ENCODE peak calls at places on chromosomes 12 and 14, in eight cellular contexts. I is AG04449; U is adipocyte; V is dorsolateral prefrontal cortex; O is CD4-positive, alpha-beta memory T cell; B is suprapubic skin; K is AG10803; Q is GM12865. N is an unnamed sample.

GRCh38 chr12:114221976-114222630 is 183.8 kb downstream of the TBX5 start:
- DNase-seq in I (no peak), U (no peak), V (no peak), O (no peak), B (no peak), K (peak), Q (no peak), N (no peak)

GRCh38 chr12:12016284-12017100 is 54.2 kb upstream of the BCL2L14 start:
- DNase-seq in I (no peak), U (peak), V (no peak), O (no peak), B (no peak), K (no peak), Q (peak), N (no peak)

GRCh38 chr12:124004233-124004875 is 31.3 kb downstream of the ZNF664 start:
- DNase-seq in I (no peak), U (peak), V (no peak), O (no peak), B (no peak), K (no peak), Q (no peak), N (no peak)

GRCh38 chr14:55077155-55077554 is 25.7 kb downstream of the MAPK1IP1L start:
- DNase-seq in I (no peak), U (no peak), V (no peak), O (no peak), B (no peak), K (peak), Q (peak), N (no peak)

GRCh38 chr14:64747327-64747726 is 43.1 kb downstream of the PLEKHG3 start:
- DNase-seq in I (no peak), U (no peak), V (no peak), O (no peak), B (no peak), K (no peak), Q (no peak), N (no peak)

GRCh38 chr14:74261288-74261687 is 22.0 kb downstream of the VSX2 start:
- DNase-seq in I (no peak), U (no peak), V (no peak), O (no peak), B (no peak), K (no peak), Q (no peak), N (no peak)

GRCh38 chr12:8866429-8866828 is 44.0 kb downstream of the A2ML1 start:
- DNase-seq in I (no peak), U (no peak), V (no peak), O (no peak), B (no peak), K (no peak), Q (no peak), N (no peak)

GRCh38 chr12:14264316-14264715 is 101.2 kb upstream of the ATF7IP start:
- DNase-seq in I (no peak), U (no peak), V (no peak), O (no peak), B (no peak), K (no peak), Q (no peak), N (no peak)

GRCh38 chr14:64723691-64724577 is 19.7 kb downstream of the PLEKHG3 start:
- DNase-seq in I (no peak), U (no peak), V (no peak), O (peak), B (no peak), K (no peak), Q (no peak), N (peak)

GRCh38 chr12:47021298-47021697 is 58.1 kb upstream of the PCED1B start:
- DNase-seq in I (peak), U (peak), V (no peak), O (peak), B (no peak), K (peak), Q (peak), N (no peak)

GRCh38 chr14:101456246-101457159 is 104.8 kb upstream of the DIO3 start:
- DNase-seq in I (no peak), U (no peak), V (no peak), O (no peak), B (no peak), K (no peak), Q (no peak), N (no peak)

GRCh38 chr12:132624910-132625630 is 6.5 kb downstream of the P2RX2 start:
- DNase-seq in I (no peak), U (no peak), V (no peak), O (no peak), B (no peak), K (no peak), Q (no peak), N (no peak)

GRCh38 chr14:83556746-83557460 is 1973.0 kb upstream of the FLRT2 start:
- DNase-seq in I (no peak), U (peak), V (no peak), O (no peak), B (no peak), K (no peak), Q (no peak), N (no peak)

GRCh38 chr14:53881161-53881846 is 75.3 kb downstream of the BMP4 start:
- DNase-seq in I (peak), U (peak), V (no peak), O (no peak), B (no peak), K (peak), Q (peak), N (no peak)

GRCh38 chr14:84273181-84273580 is 1256.8 kb upstream of the FLRT2 start:
- DNase-seq in I (no peak), U (no peak), V (no peak), O (no peak), B (no peak), K (no peak), Q (no peak), N (no peak)

GRCh38 chr12:94717656-94718055 is 67.3 kb upstream of the TMCC3 start:
- DNase-seq in I (no peak), U (no peak), V (no peak), O (no peak), B (no peak), K (no peak), Q (no peak), N (no peak)

GRCh38 chr14:97219356-97220017 is 422.3 kb downstream of the VRK1 start:
- DNase-seq in I (no peak), U (no peak), V (no peak), O (peak), B (no peak), K (no peak), Q (no peak), N (no peak)

GRCh38 chr12:56158926-56159461 is 835 bp downstream of the MYL6 start:
- DNase-seq in I (peak), U (peak), V (no peak), O (peak), B (peak), K (peak), Q (peak), N (peak)

GRCh38 chr12:39807043-39807442 is 187.4 kb upstream of the ABCD2 start:
- DNase-seq in I (no peak), U (no peak), V (no peak), O (no peak), B (no peak), K (no peak), Q (peak), N (no peak)

GRCh38 chr12:77761286-77761685 is 69.4 kb upstream of the NAV3 start:
- DNase-seq in I (no peak), U (peak), V (no peak), O (no peak), B (no peak), K (no peak), Q (no peak), N (no peak)

GRCh38 chr12:52097045-52097666 is 17.7 kb downstream of the SMIM41 start:
- DNase-seq in I (no peak), U (no peak), V (no peak), O (no peak), B (no peak), K (no peak), Q (no peak), N (no peak)

GRCh38 chr12:90909069-90909676 is 45.8 kb downstream of the CCER1 start:
- DNase-seq in I (no peak), U (peak), V (no peak), O (no peak), B (no peak), K (peak), Q (peak), N (no peak)

GRCh38 chr12:123608192-123608591 is 6.3 kb downstream of the DDX55 start:
- DNase-seq in I (no peak), U (no peak), V (no peak), O (no peak), B (no peak), K (no peak), Q (no peak), N (no peak)

GRCh38 chr14:36091096-36091495 is 85.4 kb downstream of the PTCSC3 start:
- DNase-seq in I (peak), U (peak), V (no peak), O (no peak), B (no peak), K (peak), Q (no peak), N (no peak)

GRCh38 chr12:25436206-25436912 is 116.7 kb downstream of the LMNTD1 start:
- DNase-seq in I (no peak), U (peak), V (no peak), O (peak), B (no peak), K (peak), Q (peak), N (peak)

GRCh38 chr14:91219505-91220389 is 24.8 kb downstream of the GPR68 start:
- DNase-seq in I (no peak), U (no peak), V (no peak), O (no peak), B (no peak), K (no peak), Q (no peak), N (no peak)

GRCh38 chr14:76953196-76953945 is 75.1 kb downstream of the IRF2BPL start:
- DNase-seq in I (no peak), U (peak), V (no peak), O (peak), B (no peak), K (peak), Q (peak), N (peak)

GRCh38 chr12:115895247-115895646 is 382.2 kb downstream of the MED13L start:
- DNase-seq in I (no peak), U (no peak), V (no peak), O (no peak), B (no peak), K (no peak), Q (no peak), N (no peak)

GRCh38 chr12:1760566-1761382 is 59.6 kb upstream of the LRTM2 start:
- DNase-seq in I (no peak), U (no peak), V (no peak), O (no peak), B (no peak), K (peak), Q (no peak), N (no peak)

GRCh38 chr14:56949828-56950227 is 139.5 kb upstream of the OTX2 start:
- DNase-seq in I (no peak), U (no peak), V (no peak), O (no peak), B (no peak), K (no peak), Q (no peak), N (no peak)

GRCh38 chr12:666766-667308 is 3.6 kb upstream of the NINJ2 start:
- DNase-seq in I (no peak), U (peak), V (no peak), O (peak), B (no peak), K (peak), Q (peak), N (no peak)

GRCh38 chr14:74160763-74161162 is 76.0 kb downstream of the LIN52 start:
- DNase-seq in I (no peak), U (peak), V (no peak), O (no peak), B (no peak), K (no peak), Q (no peak), N (no peak)

GRCh38 chr12:15276088-15276698 is 46.1 kb upstream of the PTPRO start:
- DNase-seq in I (no peak), U (peak), V (no peak), O (no peak), B (no peak), K (peak), Q (peak), N (no peak)

GRCh38 chr12:63955831-63956685 is 111.6 kb downstream of the SRGAP1 start:
- DNase-seq in I (no peak), U (peak), V (no peak), O (no peak), B (no peak), K (peak), Q (peak), N (no peak)

GRCh38 chr14:104341532-104342434 is 203.4 kb downstream of the KIF26A start:
- DNase-seq in I (no peak), U (no peak), V (no peak), O (no peak), B (no peak), K (peak), Q (peak), N (peak)

GRCh38 chr14:56135001-56135400 is 16.8 kb downstream of the PELI2 start:
- DNase-seq in I (no peak), U (no peak), V (no peak), O (no peak), B (no peak), K (no peak), Q (no peak), N (no peak)

GRCh38 chr14:101826359-101826758 is 64.8 kb downstream of the PPP2R5C start:
- DNase-seq in I (no peak), U (no peak), V (no peak), O (no peak), B (no peak), K (no peak), Q (no peak), N (no peak)

GRCh38 chr14:33675415-33676130 is 275.3 kb downstream of the EGLN3 start:
- DNase-seq in I (no peak), U (no peak), V (no peak), O (no peak), B (no peak), K (peak), Q (no peak), N (no peak)
- H3K4me3 ChIP-seq in I (no peak), U (no peak), V (no peak), O (no peak), B (no peak), K (no peak), Q (no peak), N (no peak)

DNA sequence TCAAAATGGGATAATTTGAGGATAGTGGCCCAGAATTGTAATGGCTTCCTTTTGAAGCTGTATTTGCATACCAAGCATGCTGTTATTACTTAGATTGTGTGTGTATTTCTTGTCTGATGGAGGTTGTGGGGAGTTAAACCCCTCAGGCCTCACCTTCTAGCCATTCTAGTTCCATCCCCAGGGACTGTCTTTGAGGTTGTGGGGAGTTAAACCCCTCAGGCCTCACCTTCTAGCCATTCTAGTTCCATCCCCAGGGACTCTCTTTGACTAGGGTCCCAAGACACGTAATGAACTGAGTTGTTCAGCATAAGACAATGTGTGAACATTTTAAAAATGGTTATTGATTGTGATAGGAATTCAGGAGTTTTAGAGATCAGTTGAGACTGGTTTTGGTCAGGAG is 52.3 kb upstream of the EVL start:
- DNase-seq in I (no peak), U (no peak), V (no peak), O (no peak), B (no peak), K (no peak), Q (peak), N (no peak)
- H3K4me3 ChIP-seq in I (no peak), U (no peak), V (no peak), O (no peak), B (no peak), K (no peak), Q (no peak), N (no peak)

DNA sequence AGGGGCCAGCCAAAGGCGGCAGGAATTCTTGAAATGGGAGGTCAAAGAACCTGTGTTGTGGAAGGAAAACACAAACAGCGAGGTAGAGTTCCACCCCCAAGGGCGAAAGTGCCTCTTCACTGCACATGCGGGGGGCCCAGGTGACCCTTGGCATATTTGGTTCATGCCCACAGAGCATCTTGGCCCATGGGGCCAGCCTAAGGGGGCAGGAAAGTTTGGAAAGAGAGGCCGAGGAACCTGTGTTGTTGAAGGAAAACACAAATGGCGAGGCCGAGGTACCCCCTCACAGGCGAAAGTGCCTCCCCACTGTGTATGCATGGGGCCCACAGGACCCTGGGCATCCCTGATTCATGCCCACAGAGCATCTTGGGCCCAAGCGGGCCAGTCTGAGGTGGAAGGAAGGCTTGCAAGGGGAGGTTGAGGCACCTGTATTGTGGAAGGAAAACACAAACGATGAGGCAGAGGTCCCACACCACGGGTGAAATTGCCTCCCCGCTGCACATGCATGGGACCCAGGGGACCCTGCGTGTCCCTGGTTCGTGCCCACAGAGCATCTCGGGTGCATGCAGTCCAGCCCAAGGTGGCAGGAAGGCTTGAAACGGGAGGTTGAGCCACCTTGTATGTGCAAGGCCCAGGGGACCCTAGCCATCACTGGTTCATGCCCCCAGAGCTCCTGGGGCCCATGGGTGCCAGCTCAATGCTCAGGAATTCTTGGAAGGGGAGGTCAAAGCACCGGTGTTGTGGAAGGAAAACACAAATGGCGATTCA is 384.1 kb downstream of the ALG10 start:
- DNase-seq in I (no peak), U (no peak), V (peak), O (no peak), B (peak), K (no peak), Q (no peak), N (peak)
- H3K4me3 ChIP-seq in I (no peak), U (no peak), V (no peak), O (no peak), B (no peak), K (no peak), Q (no peak), N (no peak)

GRCh38 chr12:106645465-106646330 is 62.9 kb downstream of the RFX4 start:
- DNase-seq in I (no peak), U (no peak), V (no peak), O (no peak), B (no peak), K (no peak), Q (no peak), N (no peak)
- H3K4me3 ChIP-seq in I (no peak), U (peak), V (no peak), O (no peak), B (no peak), K (no peak), Q (no peak), N (no peak)

GRCh38 chr12:105567061-105567460 is 236.6 kb downstream of the C12orf75 start:
- DNase-seq in I (no peak), U (no peak), V (no peak), O (no peak), B (no peak), K (no peak), Q (no peak), N (no peak)

GRCh38 chr12:105559292-105559691 is 228.8 kb downstream of the C12orf75 start:
- DNase-seq in I (no peak), U (no peak), V (no peak), O (no peak), B (no peak), K (no peak), Q (no peak), N (no peak)

GRCh38 chr12:105562727-105563072 is 232.2 kb downstream of the C12orf75 start:
- DNase-seq in I (no peak), U (no peak), V (no peak), O (no peak), B (no peak), K (no peak), Q (no peak), N (no peak)

GRCh38 chr12:105561981-105562726 is 231.7 kb downstream of the C12orf75 start:
- DNase-seq in I (peak), U (peak), V (no peak), O (no peak), B (no peak), K (peak), Q (no peak), N (peak)
- H3K4me3 ChIP-seq in I (peak), U (peak), V (no peak), O (no peak), B (peak), K (peak), Q (no peak), N (no peak)

DNA sequence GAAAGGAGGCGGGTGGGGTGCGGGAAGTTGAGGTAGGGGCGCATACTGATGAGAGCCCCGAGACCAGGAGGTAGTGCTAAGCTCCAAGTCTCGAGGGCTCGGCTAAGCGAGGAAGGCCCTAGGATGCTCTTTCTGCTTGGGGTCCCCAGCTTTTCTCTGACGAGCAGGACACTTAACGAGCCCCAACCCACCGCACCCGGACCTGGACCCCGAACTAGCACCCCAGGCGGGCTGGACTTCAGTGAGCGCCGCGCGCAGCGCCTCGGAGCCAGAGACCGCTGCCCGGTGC is 4.7 kb upstream of the C1QL4 start:
- DNase-seq in I (no peak), U (no peak), V (no peak), O (no peak), B (no peak), K (no peak), Q (no peak), N (no peak)
- H3K4me3 ChIP-seq in I (peak), U (no peak), V (peak), O (no peak), B (peak), K (no peak), Q (no peak), N (no peak)

DNA sequence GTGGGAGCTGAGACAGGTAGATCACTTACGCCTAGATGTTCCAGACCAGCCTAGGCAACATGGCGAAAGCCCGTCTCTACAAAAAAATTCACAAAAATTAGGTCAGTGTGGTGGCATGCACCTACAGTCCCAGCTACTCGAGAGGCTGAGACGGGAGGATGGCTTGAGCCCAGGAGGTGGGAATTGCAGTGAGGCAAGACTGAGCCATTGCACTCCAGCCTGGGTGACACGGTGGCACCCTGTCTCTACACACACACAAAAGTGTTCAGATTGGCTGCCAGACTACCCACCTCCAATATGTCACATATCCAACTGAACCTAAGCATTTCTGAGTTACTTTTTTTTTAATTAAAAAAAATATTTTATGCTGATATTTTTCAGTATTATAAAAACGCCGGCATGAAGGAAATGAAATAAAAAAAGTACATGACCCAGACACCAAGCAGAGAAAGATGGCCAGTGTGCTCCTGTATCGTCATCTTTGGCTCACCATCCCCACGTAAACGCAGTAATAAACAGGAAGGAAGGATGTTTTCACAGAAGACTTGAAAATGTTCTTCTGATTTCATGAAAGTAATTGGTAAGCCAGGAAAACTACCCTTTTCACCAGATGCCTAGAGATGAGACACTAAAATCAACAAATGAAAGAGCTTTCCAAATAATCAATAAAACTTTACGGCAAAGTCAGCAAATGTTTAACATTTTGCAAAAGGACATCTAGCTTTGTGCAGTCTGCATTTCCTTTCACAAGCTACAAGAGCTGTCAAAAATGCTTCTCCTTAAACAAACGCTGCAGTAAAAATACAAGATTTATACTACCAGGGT is 26.4 kb downstream of the CDC42BPB start:
- DNase-seq in I (no peak), U (no peak), V (no peak), O (no peak), B (no peak), K (peak), Q (no peak), N (no peak)
- H3K4me3 ChIP-seq in I (no peak), U (no peak), V (no peak), O (no peak), B (no peak), K (no peak), Q (no peak), N (no peak)

N was measured in ovary.